ENCODE peak calls at places on chromosomes 13 and 19, in nine cellular contexts. D is heart left ventricle, E is tibial nerve, F is adrenal gland, G is OCI-LY7, B is pancreas, N is mammary epithelial cell, Q is aorta, T is fibroblast of lung. M is an unnamed sample.
A peak's percentile ranks its signal among the peaks of the same experiment; 100 is the strongest.

GRCh38 chr19:2548966-2549365 is 73.0 kb downstream of the GADD45B start:
- DNase-seq in T (no peak), Q (peak; percentile 44), G (no peak), F (no peak), E (no peak), B (no peak), N (no peak), D (no peak), M (no peak)

GRCh38 chr13:37648604-37649003 is 50.0 kb upstream of the POSTN start:
- DNase-seq in T (peak; percentile 72), Q (no peak), E (no peak), B (no peak), D (no peak), N (peak; percentile 16), G (no peak), F (no peak), M (no peak)

GRCh38 chr19:27859689-27860088 is 1353.3 kb downstream of the UQCRFS1 start:
- DNase-seq in E (no peak), N (peak; percentile 8), T (no peak), F (no peak), Q (no peak), B (no peak), G (no peak), D (no peak), M (no peak)

GRCh38 chr13:80086304-80086721 is 254.6 kb downstream of the SPRY2 start:
- DNase-seq in D (no peak), E (no peak), F (no peak), N (peak; percentile 77), G (no peak), Q (no peak), T (no peak), B (no peak), M (no peak)

GRCh38 chr13:45055902-45056648 is 64.2 kb upstream of the GTF2F2 start:
- DNase-seq in E (no peak), Q (no peak), T (peak; percentile 72), N (peak; percentile 92), B (no peak), F (no peak), D (no peak), G (no peak), M (no peak)

GRCh38 chr13:34678154-34678553 is 263.9 kb upstream of the NBEA start:
- DNase-seq in F (peak; percentile 34), T (peak; percentile 13), Q (no peak), N (peak; percentile 62), G (no peak), E (no peak), B (no peak), D (no peak), M (no peak)

GRCh38 chr19:46408611-46409039 is 4.7 kb downstream of the CCDC8 start:
- DNase-seq in D (peak; percentile 90), N (no peak), E (no peak), T (peak; percentile 85), F (peak; percentile 94), Q (peak; percentile 90), B (no peak), G (no peak), M (no peak)

GRCh38 chr13:97076898-97077297 is 82.6 kb upstream of the OXGR1 start:
- DNase-seq in E (no peak), N (no peak), D (no peak), B (no peak), T (peak; percentile 15), F (peak; percentile 5), G (no peak), Q (no peak), M (peak; percentile 29)

GRCh38 chr13:25980255-25980654 is 71.6 kb downstream of the SHISA2 start:
- DNase-seq in G (peak; percentile 17), N (no peak), E (no peak), T (peak; percentile 13), F (no peak), B (no peak), Q (no peak), D (no peak), M (no peak)

GRCh38 chr19:16429066-16429758 is 42.6 kb downstream of the EPS15L1 start:
- DNase-seq in G (no peak), N (peak; percentile 80), F (peak; percentile 70), D (peak; percentile 89), B (peak; percentile 38), T (no peak), E (no peak), Q (no peak), M (no peak)

GRCh38 chr13:73827434-73827833 is 306.8 kb downstream of the KLF12 start:
- DNase-seq in N (no peak), F (no peak), G (no peak), T (no peak), Q (no peak), E (no peak), B (no peak), D (no peak), M (no peak)

GRCh38 chr13:27975579-27976361 is 6.7 kb upstream of the CDX2 start:
- DNase-seq in F (no peak), G (no peak), B (no peak), E (no peak), N (no peak), Q (no peak), D (no peak), T (no peak), M (no peak)

GRCh38 chr13:77810891-77811290 is 107.7 kb downstream of the EDNRB start:
- DNase-seq in F (no peak), B (no peak), N (no peak), G (no peak), D (no peak), T (no peak), E (no peak), Q (no peak), M (no peak)

GRCh38 chr19:7679017-7679720 is 1.5 kb upstream of the TRAPPC5 start:
- DNase-seq in F (peak; percentile 21), G (peak; percentile 76), B (no peak), E (no peak), T (no peak), D (peak; percentile 36), N (no peak), Q (no peak), M (peak; percentile 80)

GRCh38 chr13:32225494-32225931 is 89.7 kb downstream of the ZAR1L start:
- DNase-seq in Q (no peak), D (no peak), N (no peak), T (peak; percentile 69), E (no peak), F (no peak), G (no peak), B (no peak), M (no peak)
- H3K27ac ChIP-seq in Q (peak overlapping the region; percentile 57), D (no peak overlapping the region), N (no peak overlapping the region), T (peak overlapping the region; percentile 74), E (no peak overlapping the region), F (no peak overlapping the region), G (no peak overlapping the region), B (no peak overlapping the region), M (no peak overlapping the region)

GRCh38 chr19:38209152-38209551 is 14.9 kb downstream of the DPF1 start:
- DNase-seq in T (no peak), B (no peak), D (no peak), F (no peak), E (no peak), G (no peak), Q (no peak), N (no peak), M (no peak)

GRCh38 chr19:38211206-38211605 is 12.8 kb downstream of the DPF1 start:
- DNase-seq in N (no peak), F (no peak), E (no peak), D (no peak), Q (no peak), B (no peak), G (no peak), T (peak; percentile 20), M (no peak)

GRCh38 chr19:38210458-38210987 is 13.5 kb downstream of the DPF1 start:
- DNase-seq in N (no peak), E (peak; percentile 19), Q (no peak), G (no peak), F (no peak), T (peak; percentile 77), B (no peak), D (peak; percentile 83), M (no peak)

GRCh38 chr19:38208571-38208970 is 15.5 kb downstream of the DPF1 start:
- DNase-seq in T (no peak), D (no peak), B (no peak), E (no peak), F (no peak), N (no peak), Q (no peak), G (no peak), M (no peak)

DNA sequence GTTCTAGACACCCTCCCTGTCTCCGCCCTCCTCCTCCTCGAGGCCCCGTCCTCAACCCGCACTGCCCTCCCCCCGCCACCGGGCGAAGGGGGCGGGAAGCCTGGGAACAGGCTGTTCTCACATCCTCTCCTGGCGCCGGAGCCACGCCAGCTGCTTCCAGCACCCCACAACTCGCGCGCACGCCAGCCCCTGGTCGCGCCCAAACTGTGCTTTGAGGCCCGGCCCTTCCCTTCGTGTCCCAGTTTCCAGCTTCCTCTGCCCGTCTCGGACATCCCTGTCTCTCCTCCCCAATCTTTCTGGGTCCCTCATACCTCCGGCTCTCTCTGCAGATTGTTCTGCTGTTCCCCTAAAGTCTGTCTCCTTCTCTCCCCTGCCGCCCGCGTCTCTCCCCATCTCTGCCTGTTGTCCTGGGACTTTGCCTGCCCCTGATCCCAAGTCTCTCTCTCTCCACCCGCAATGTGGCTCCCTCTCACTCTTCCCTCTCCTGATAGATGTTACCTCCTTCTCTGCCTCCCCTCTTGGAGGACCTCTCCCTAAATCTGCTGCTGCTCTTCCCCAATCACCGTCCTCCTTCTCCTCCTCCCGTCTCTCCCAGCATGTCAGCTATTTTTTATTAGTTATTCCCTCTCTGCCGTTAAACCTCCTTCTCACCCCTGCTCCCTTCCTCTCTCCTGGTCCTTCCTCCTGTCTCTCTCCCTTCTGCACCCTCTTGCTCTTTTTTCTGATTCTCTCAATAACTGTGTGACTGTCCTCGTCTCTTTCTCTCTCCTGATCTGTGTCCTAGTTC is 14.2 kb downstream of the DPF1 start:
- DNase-seq in D (peak; percentile 90), N (no peak), Q (peak; percentile 88), F (peak; percentile 32), E (peak; percentile 66), T (peak; percentile 76), B (no peak), G (no peak), M (no peak)
- H3K27ac ChIP-seq in D (peak overlapping the region; percentile 92), N (no peak overlapping the region), Q (peak overlapping the region; percentile 22), F (no peak overlapping the region), E (peak overlapping the region; percentile 25), T (peak overlapping the region; percentile 54), B (no peak overlapping the region), G (no peak overlapping the region), M (no peak overlapping the region)

GRCh38 chr19:55486043-55486970 is 1.3 kb downstream of the NAT14 start:
- DNase-seq in F (peak; percentile 68), T (no peak), G (no peak), E (no peak), N (no peak), D (peak; percentile 33), Q (no peak), B (no peak), M (no peak)
- H3K27ac ChIP-seq in F (peak overlapping the region; percentile 93), T (peak overlapping the region; percentile 96), G (peak overlapping the region; percentile 50), E (peak overlapping the region; percentile 68), N (no peak overlapping the region), D (peak overlapping the region; percentile 95), Q (peak overlapping the region; percentile 83), B (no peak overlapping the region), M (no peak overlapping the region)

DNA sequence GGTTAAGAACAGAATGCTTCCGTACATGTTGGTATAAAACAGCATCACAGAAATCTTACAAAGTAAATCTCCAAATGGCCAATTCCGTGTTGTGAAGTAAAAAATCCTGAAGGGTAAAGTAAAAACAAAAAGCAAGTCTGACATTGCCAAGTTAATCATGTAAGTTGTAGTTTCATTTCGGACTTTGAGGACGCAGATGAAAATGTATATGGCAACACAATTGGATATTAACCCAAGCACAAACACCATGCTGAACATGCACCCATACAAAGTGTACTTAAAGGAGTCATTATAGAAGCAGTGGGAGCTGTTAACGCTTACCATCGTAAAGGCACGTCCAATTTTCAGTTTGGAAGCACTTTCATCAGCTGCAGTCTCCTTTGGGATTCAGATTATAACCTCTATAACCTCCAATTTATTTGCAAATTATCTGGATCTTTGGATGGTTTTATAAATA is 785 bp downstream of the LPAR6 start:
- DNase-seq in D (no peak), N (peak; percentile 25), F (no peak), Q (no peak), T (peak; percentile 66), E (no peak), B (no peak), G (no peak), M (no peak)
- H3K27ac ChIP-seq in D (peak overlapping the region; percentile 86), N (peak overlapping the region; percentile 85), F (peak overlapping the region; percentile 47), Q (peak overlapping the region; percentile 19), T (peak overlapping the region; percentile 67), E (peak overlapping the region; percentile 50), B (peak overlapping the region; percentile 31), G (no peak overlapping the region), M (peak overlapping the region; percentile 31)

M was measured in HL-60.